ENCODE peak calls at places on chromosome 16, in nine cellular contexts. G, E, P, M, H, B, L, V and T are unnamed samples.

GRCh38 chr16:13112639-13113038 is 211.2 kb downstream of the SHISA9 start:
- DNase-seq in G (no peak), E (no peak), P (no peak), M (no peak), H (no peak), B (no peak), L (no peak), V (no peak), T (no peak)

GRCh38 chr16:13552062-13552959 is 367.6 kb upstream of the ERCC4 start:
- DNase-seq in G (no peak), E (no peak), P (no peak), M (no peak), H (no peak), B (no peak), L (no peak), V (no peak), T (no peak)

GRCh38 chr16:88195021-88195581 is 187.7 kb upstream of the ZNF469 start:
- DNase-seq in G (no peak), E (no peak), P (no peak), M (no peak), H (no peak), B (no peak), L (no peak), V (no peak), T (no peak)

GRCh38 chr16:54048994-54049929 is 237.3 kb downstream of the IRX3 start:
- DNase-seq in G (no peak), E (no peak), P (no peak), M (no peak), H (no peak), B (no peak), L (no peak), V (no peak), T (no peak)

GRCh38 chr16:9039208-9039607 is 52.2 kb upstream of the HAPSTR1 start:
- DNase-seq in G (no peak), E (no peak), P (peak), M (no peak), H (no peak), B (no peak), L (peak), V (peak), T (no peak)

GRCh38 chr16:15650698-15651161 is 685 bp downstream of the NDE1 start:
- DNase-seq in G (no peak), E (peak), P (peak), M (peak), H (peak), B (no peak), L (peak), V (peak), T (no peak)

GRCh38 chr16:50251375-50252081 is 14.8 kb upstream of the ADCY7 start:
- DNase-seq in G (peak), E (no peak), P (peak), M (no peak), H (no peak), B (no peak), L (no peak), V (peak), T (peak)

GRCh38 chr16:49986351-49987124 is 38.5 kb upstream of the CNEP1R1 start:
- DNase-seq in G (no peak), E (no peak), P (peak), M (no peak), H (no peak), B (peak), L (no peak), V (peak), T (no peak)

GRCh38 chr16:15649727-15650018 is 372 bp upstream of the NDE1 start:
- DNase-seq in G (no peak), E (no peak), P (no peak), M (no peak), H (no peak), B (no peak), L (no peak), V (no peak), T (no peak)

GRCh38 chr16:88686062-88686438 is 257 bp downstream of the SNAI3 start:
- DNase-seq in G (no peak), E (peak), P (no peak), M (no peak), H (peak), B (peak), L (no peak), V (no peak), T (no peak)

GRCh38 chr16:76535-77272 is 1.3 kb upstream of the MPG start:
- DNase-seq in G (peak), E (peak), P (peak), M (peak), H (peak), B (peak), L (no peak), V (peak), T (peak)

GRCh38 chr16:4797805-4798252 is 2.7 kb downstream of the SMIM22 start:
- DNase-seq in G (no peak), E (no peak), P (no peak), M (no peak), H (no peak), B (no peak), L (no peak), V (no peak), T (no peak)

GRCh38 chr16:46897471-46897870 is 13.3 kb downstream of the GPT2 start:
- DNase-seq in G (no peak), E (peak), P (no peak), M (no peak), H (no peak), B (no peak), L (no peak), V (no peak), T (no peak)

GRCh38 chr16:77223184-77223583 is 24.0 kb downstream of the SYCE1L start:
- DNase-seq in G (peak), E (no peak), P (no peak), M (no peak), H (no peak), B (no peak), L (no peak), V (no peak), T (no peak)
- TF ChIP-seq CTCF in G (no peak), E (no peak), P (no peak), M (no peak), H (no peak), B (no peak), L (peak), V (peak), T (peak)

GRCh38 chr16:70455910-70456309 is 1.5 kb downstream of the FCSK start:
- DNase-seq in G (no peak), E (no peak), P (no peak), M (no peak), H (no peak), B (no peak), L (no peak), V (no peak), T (no peak)
- TF ChIP-seq CTCF in G (no peak), E (no peak), P (no peak), M (no peak), H (no peak), B (no peak), L (no peak), V (no peak), T (no peak)

GRCh38 chr16:85825326-85825725 is 25.8 kb downstream of the COX4I1 start:
- DNase-seq in G (no peak), E (no peak), P (no peak), M (no peak), H (peak), B (no peak), L (no peak), V (no peak), T (peak)
- TF ChIP-seq CTCF in G (no peak), E (no peak), P (peak), M (no peak), H (no peak), B (no peak), L (no peak), V (no peak), T (no peak)

DNA sequence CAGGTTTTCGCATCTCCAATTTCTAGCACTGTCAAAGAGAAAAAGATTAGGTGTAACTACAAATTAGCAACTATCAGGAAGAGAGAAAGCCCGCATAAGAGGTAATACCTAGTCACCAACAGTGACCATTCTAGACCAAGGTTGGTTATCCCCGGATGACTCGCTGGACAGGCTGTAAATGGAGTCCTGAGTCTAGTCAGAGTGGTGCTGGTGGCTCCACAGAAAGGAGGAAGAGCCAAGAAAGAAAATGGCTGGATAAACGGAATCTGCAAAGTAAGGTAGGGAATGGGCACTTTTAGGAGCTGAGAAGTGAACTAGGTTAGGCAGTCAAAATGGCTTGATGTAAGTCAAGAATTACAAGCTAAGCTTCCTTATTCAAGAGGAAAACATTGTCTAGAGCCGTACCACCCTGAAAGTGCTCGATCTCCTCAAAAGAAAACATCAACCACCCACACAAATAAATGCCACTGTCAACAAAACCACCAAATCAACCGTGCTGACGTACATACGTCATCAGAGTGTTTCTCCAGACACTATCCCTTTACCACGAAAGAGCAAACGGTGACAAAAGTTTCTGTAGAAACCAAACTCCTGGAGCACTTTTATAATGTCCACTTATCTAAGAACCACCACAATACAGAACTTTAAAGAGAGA is 2.2 kb downstream of the GSPT1 start:
- DNase-seq in G (no peak), E (no peak), P (peak), M (no peak), H (no peak), B (no peak), L (no peak), V (no peak), T (no peak)
- TF ChIP-seq CTCF in G (no peak), E (no peak), P (no peak), M (no peak), H (no peak), B (no peak), L (no peak), V (no peak), T (no peak)

DNA sequence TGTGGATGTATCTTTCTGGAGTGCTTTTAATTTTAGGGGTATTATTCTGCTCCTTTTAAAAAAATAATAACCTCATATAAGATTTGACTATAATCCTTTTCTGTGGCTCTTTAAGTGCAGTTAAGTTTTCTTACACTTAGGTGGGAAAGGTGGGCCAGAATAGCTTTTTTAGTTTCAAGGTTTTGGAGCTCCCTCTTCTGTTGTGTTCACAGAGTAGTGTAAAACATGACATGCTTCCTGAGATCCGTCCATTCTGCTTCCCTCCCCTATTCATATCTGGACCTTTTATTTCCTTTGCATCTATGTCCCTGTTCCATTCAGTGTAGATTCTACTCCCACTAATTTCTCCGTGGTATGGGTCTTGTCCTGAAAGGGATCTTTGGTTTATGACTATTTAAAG is 12.8 kb downstream of the LRRC36 start:
- DNase-seq in G (no peak), E (no peak), P (peak), M (no peak), H (no peak), B (no peak), L (no peak), V (peak), T (no peak)
- TF ChIP-seq CTCF in G (no peak), E (no peak), P (peak), M (no peak), H (no peak), B (no peak), L (peak), V (peak), T (no peak)

GRCh38 chr16:81939164-81940067 is 71.9 kb downstream of the SDR42E1 start:
- DNase-seq in G (no peak), E (no peak), P (no peak), M (no peak), H (no peak), B (no peak), L (no peak), V (no peak), T (no peak)
- TF ChIP-seq CTCF in G (no peak), E (no peak), P (no peak), M (no peak), H (no peak), B (no peak), L (no peak), V (no peak), T (no peak)

GRCh38 chr16:28195859-28196258 is 15.9 kb downstream of the XPO6 start:
- DNase-seq in G (no peak), E (no peak), P (no peak), M (no peak), H (no peak), B (no peak), L (no peak), V (no peak), T (no peak)

GRCh38 chr16:28191364-28191985 is 20.3 kb downstream of the XPO6 start:
- DNase-seq in G (no peak), E (no peak), P (no peak), M (no peak), H (no peak), B (no peak), L (no peak), V (no peak), T (no peak)

GRCh38 chr16:28193530-28194423 is 18.0 kb downstream of the XPO6 start:
- DNase-seq in G (no peak), E (no peak), P (peak), M (no peak), H (no peak), B (no peak), L (no peak), V (peak), T (no peak)

GRCh38 chr16:28196331-28196987 is 15.3 kb downstream of the XPO6 start:
- DNase-seq in G (no peak), E (no peak), P (no peak), M (no peak), H (no peak), B (no peak), L (no peak), V (no peak), T (no peak)

DNA sequence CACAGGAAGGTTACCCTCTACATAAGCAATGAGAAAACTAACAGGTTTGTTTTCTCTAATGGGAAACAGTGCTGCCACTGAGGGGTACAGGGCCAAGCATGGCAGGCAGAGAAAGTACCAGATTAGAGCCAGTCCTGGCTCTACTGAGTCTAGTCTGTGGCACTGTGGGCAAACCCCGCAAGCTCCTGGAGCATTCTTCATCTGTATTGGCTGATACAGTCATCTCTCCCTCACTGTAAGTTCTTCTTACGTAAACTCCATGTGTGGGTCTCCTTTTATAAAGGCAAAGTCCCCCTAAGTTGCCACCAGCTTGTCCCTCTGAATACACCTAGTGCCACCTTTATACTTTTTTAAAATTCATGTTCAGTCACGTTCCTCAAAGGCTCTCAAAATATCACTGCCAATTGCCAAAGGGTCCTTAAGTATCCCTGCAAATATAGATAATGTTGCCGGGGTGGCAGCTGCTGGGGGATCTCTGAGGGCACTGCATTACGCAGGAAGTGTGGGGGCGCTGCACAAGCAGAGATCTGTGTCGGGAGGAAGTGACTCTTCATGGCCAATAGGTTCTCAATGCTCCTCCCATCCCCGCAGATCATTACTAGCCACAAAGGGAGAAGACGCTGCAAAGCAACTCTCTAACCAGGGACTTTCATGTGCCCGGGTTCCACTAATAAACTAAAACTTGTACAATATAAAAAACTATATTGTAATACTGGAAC is 18.8 kb downstream of the XPO6 start:
- DNase-seq in G (no peak), E (no peak), P (no peak), M (no peak), H (peak), B (peak), L (no peak), V (no peak), T (no peak)
- TF ChIP-seq CTCF in G (no peak), E (no peak), P (no peak), M (no peak), H (no peak), B (no peak), L (no peak), V (no peak), T (peak)

DNA sequence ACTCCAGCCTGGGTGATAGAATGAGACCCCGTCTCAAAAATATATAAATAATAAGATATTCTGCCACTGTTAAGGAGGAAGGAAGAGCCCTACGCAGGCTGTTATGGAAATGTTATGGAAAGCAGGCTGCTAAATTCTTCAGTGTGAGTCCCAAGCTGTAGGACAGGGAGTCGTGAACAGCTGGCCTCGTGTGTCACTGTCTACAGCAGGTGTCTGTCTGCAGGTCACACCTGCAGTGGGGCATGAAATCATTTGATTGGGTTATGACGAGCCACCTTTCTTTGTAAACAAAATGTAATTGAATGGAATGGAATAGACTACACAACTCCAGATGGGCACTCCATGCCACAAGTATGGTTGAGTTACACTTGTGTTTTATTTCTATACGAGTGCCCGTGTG is 15.6 kb upstream of the LITAF start:
- DNase-seq in G (no peak), E (no peak), P (no peak), M (no peak), H (no peak), B (no peak), L (no peak), V (no peak), T (no peak)
- TF ChIP-seq CTCF in G (no peak), E (no peak), P (no peak), M (no peak), H (no peak), B (no peak), L (no peak), V (no peak), T (no peak)